ENCODE peak calls at places on chromosome X, in nine cellular contexts. L, V, U, J, I, Y, H, K and A are unnamed samples.

GRCh38 chrX:143934542-143934941 is 50.7 kb downstream of the UBE2NL start:
- DNase-seq in L (no peak), V (no peak), U (no peak), J (peak), I (no peak), Y (peak), H (no peak), K (no peak), A (no peak)

GRCh38 chrX:101602077-101602476 is 15.7 kb downstream of the ARMCX6 start:
- DNase-seq in L (no peak), V (no peak), U (no peak), J (no peak), I (no peak), Y (no peak), H (no peak), K (no peak), A (peak)

GRCh38 chrX:132031867-132032266 is 8.8 kb downstream of the STK26 start:
- DNase-seq in L (no peak), V (no peak), U (no peak), J (no peak), I (no peak), Y (no peak), H (no peak), K (no peak), A (no peak)

GRCh38 chrX:153922932-153923857 is 2.9 kb downstream of the ARHGAP4 start:
- DNase-seq in L (peak), V (peak), U (peak), J (peak), I (peak), Y (peak), H (peak), K (peak), A (peak)

GRCh38 chrX:118717703-118718391 is 9.6 kb upstream of the IL13RA1 start:
- DNase-seq in L (no peak), V (no peak), U (no peak), J (no peak), I (no peak), Y (no peak), H (no peak), K (no peak), A (no peak)

GRCh38 chrX:84729809-84730208 is 227.6 kb upstream of the HDX start:
- DNase-seq in L (peak), V (peak), U (peak), J (peak), I (peak), Y (peak), H (peak), K (no peak), A (peak)

GRCh38 chrX:153746359-153746758 is 17.7 kb upstream of the PLXNB3 start:
- DNase-seq in L (no peak), V (no peak), U (no peak), J (no peak), I (no peak), Y (no peak), H (no peak), K (no peak), A (no peak)

GRCh38 chrX:1679238-1679637 is 64.4 kb downstream of the ASMT start:
- DNase-seq in L (no peak), V (peak), U (no peak), J (no peak), I (no peak), Y (no peak), H (no peak), K (no peak), A (peak)

GRCh38 chrX:33339219-33339618 is 127.9 kb upstream of the DMD start:
- DNase-seq in L (no peak), V (no peak), U (no peak), J (peak), I (peak), Y (no peak), H (no peak), K (no peak), A (no peak)

GRCh38 chrX:49162620-49163019 is at the start of gene MAGIX:
- DNase-seq in L (no peak), V (no peak), U (no peak), J (no peak), I (no peak), Y (no peak), H (no peak), K (no peak), A (no peak)

GRCh38 chrX:17812763-17813162 is 48.3 kb downstream of the RAI2 start:
- DNase-seq in L (peak), V (no peak), U (no peak), J (peak), I (peak), Y (no peak), H (no peak), K (no peak), A (peak)

GRCh38 chrX:133776072-133776471 is 209.3 kb downstream of the GPC3 start:
- DNase-seq in L (no peak), V (peak), U (no peak), J (no peak), I (no peak), Y (no peak), H (no peak), K (no peak), A (peak)

GRCh38 chrX:63424063-63424462 is 72.9 kb upstream of the SPIN4 start:
- DNase-seq in L (no peak), V (no peak), U (no peak), J (no peak), I (no peak), Y (no peak), H (no peak), K (no peak), A (no peak)